ENCODE peak calls at places on chromosomes 6 and 20, in five cellular contexts. One of them, this sample, is unnamed.
A peak's percentile ranks its signal among the peaks of the same experiment; 100 is the strongest.

GRCh38 chr20:16106191-16106849 is 466.9 kb downstream of the KIF16B start:
- DNase-seq in IMR-90: no peak
- DNase-seq in osteocyte: no peak
- DNase-seq in hypothalamus: no peak
- DNase-seq in MV-4-11: no peak
- DNase-seq in this sample: no peak

GRCh38 chr20:44336086-44336485 is 757 bp upstream of the R3HDML start:
- DNase-seq in IMR-90: no peak
- DNase-seq in osteocyte: no peak
- DNase-seq in hypothalamus: no peak
- DNase-seq in MV-4-11: no peak
- DNase-seq in this sample: no peak

GRCh38 chr20:1664911-1665310 is 7.3 kb upstream of the SIRPG start:
- DNase-seq in IMR-90: no peak
- DNase-seq in osteocyte: no peak
- DNase-seq in hypothalamus: no peak
- DNase-seq in MV-4-11: no peak
- DNase-seq in this sample: no peak

GRCh38 chr6:148343028-148343374 is 363 bp downstream of the SASH1 start:
- DNase-seq in IMR-90: no peak
- DNase-seq in osteocyte: no peak
- DNase-seq in hypothalamus: no peak
- DNase-seq in MV-4-11: no peak
- DNase-seq in this sample: no peak

GRCh38 chr6:30744054-30744805 is at the start of gene IER3:
- DNase-seq in IMR-90: peak; percentile 95
- DNase-seq in osteocyte: peak; percentile 97
- DNase-seq in hypothalamus: no peak
- DNase-seq in MV-4-11: peak; percentile 74
- DNase-seq in this sample: no peak

GRCh38 chr6:4115741-4116140 is 19.6 kb downstream of the ECI2 start:
- DNase-seq in IMR-90: no peak
- DNase-seq in osteocyte: no peak
- DNase-seq in hypothalamus: no peak
- DNase-seq in MV-4-11: no peak
- DNase-seq in this sample: no peak

GRCh38 chr6:1619666-1620503 is 10.2 kb downstream of the FOXC1 start:
- DNase-seq in IMR-90: no peak
- DNase-seq in osteocyte: no peak
- DNase-seq in hypothalamus: no peak
- DNase-seq in MV-4-11: no peak
- DNase-seq in this sample: no peak

GRCh38 chr6:170532867-170533488 is 20.1 kb downstream of the PSMB1 start:
- DNase-seq in IMR-90: peak; percentile 50
- DNase-seq in osteocyte: no peak
- DNase-seq in hypothalamus: no peak
- DNase-seq in MV-4-11: no peak
- DNase-seq in this sample: no peak

GRCh38 chr6:13274707-13275434 is 53.5 kb downstream of the TBC1D7 start:
- DNase-seq in IMR-90: no peak
- DNase-seq in osteocyte: no peak
- DNase-seq in hypothalamus: no peak
- DNase-seq in MV-4-11: peak; percentile 23
- DNase-seq in this sample: no peak

GRCh38 chr6:11362481-11363018 is 130.1 kb upstream of the NEDD9 start:
- DNase-seq in IMR-90: no peak
- DNase-seq in osteocyte: no peak
- DNase-seq in hypothalamus: no peak
- DNase-seq in MV-4-11: no peak
- DNase-seq in this sample: no peak

This sample was measured in LNCaP clone FGC.